ENCODE peak calls at places on chromosomes 13 and 19, in seven cellular contexts. J, W, O, T, R, G and I are unnamed samples.

GRCh38 chr19:49512970-49513745 is 697 bp downstream of the FCGRT start:
- DNase-seq in W (no peak), R (peak; percentile 81), T (peak; percentile 56), J (peak; percentile 82), O (peak; percentile 53), G (peak; percentile 40), I (peak; percentile 18)

GRCh38 chr13:57631607-57632275 is at the start of gene PCDH17:
- DNase-seq in T (peak; percentile 93), J (peak; percentile 68), R (peak; percentile 76), W (no peak), O (peak; percentile 54), G (peak; percentile 86), I (no peak)

GRCh38 chr13:93304868-93305613 is 78.4 kb downstream of the GPC6 start:
- DNase-seq in J (no peak), W (no peak), T (peak; percentile 58), O (no peak), G (no peak), R (no peak), I (no peak)

GRCh38 chr13:96632536-96633320 is 361.5 kb downstream of the OXGR1 start:
- DNase-seq in W (no peak), O (no peak), R (no peak), G (no peak), T (no peak), J (no peak), I (no peak)

GRCh38 chr13:58247080-58247479 is 615.5 kb downstream of the PCDH17 start:
- DNase-seq in W (no peak), O (no peak), T (no peak), G (no peak), J (no peak), R (no peak), I (no peak)

GRCh38 chr13:78658630-78659449 is at the start of gene OBI1:
- DNase-seq in J (peak; percentile 86), R (peak; percentile 90), W (peak; percentile 89), T (peak; percentile 92), G (peak; percentile 91), O (peak; percentile 74), I (peak; percentile 91)

GRCh38 chr13:94312511-94313191 is 166.8 kb downstream of the DCT start:
- DNase-seq in J (no peak), T (peak; percentile 30), O (peak; percentile 37), R (no peak), W (no peak), G (peak; percentile 16), I (no peak)

GRCh38 chr13:67299731-67300130 is 69.6 kb upstream of the PCDH9 start:
- DNase-seq in R (no peak), W (peak; percentile 38), O (no peak), J (no peak), G (no peak), T (no peak), I (no peak)

GRCh38 chr13:31385534-31385933 is 185.8 kb downstream of the B3GLCT start:
- DNase-seq in R (no peak), W (no peak), J (no peak), O (no peak), G (no peak), T (no peak), I (no peak)

GRCh38 chr19:40235238-40236025 is 8.9 kb upstream of the CCNP start:
- DNase-seq in T (peak; percentile 14), W (no peak), G (no peak), O (no peak), R (no peak), J (peak; percentile 60), I (no peak)

GRCh38 chr13:24905242-24905641 is 141.3 kb downstream of the RNF17 start:
- DNase-seq in G (no peak), J (no peak), O (no peak), R (no peak), W (peak; percentile 36), T (no peak), I (peak; percentile 14)

GRCh38 chr19:15562861-15563260 is 52.2 kb upstream of the CYP4F8 start:
- DNase-seq in W (peak; percentile 4), G (no peak), J (no peak), R (no peak), O (no peak), T (no peak), I (no peak)

GRCh38 chr19:48400018-48400742 is 6.7 kb downstream of the GRIN2D start:
- DNase-seq in R (peak; percentile 88), W (peak; percentile 55), O (no peak), J (peak; percentile 98), T (peak; percentile 94), G (peak; percentile 93), I (peak; percentile 83)

GRCh38 chr13:39931505-39931904 is 276.0 kb downstream of the COG6 start:
- DNase-seq in R (no peak), T (no peak), O (no peak), G (no peak), W (no peak), J (no peak), I (no peak)

GRCh38 chr19:45558399-45558878 is 26.2 kb downstream of the OPA3 start:
- DNase-seq in R (peak; percentile 79), G (peak; percentile 54), W (peak; percentile 33), J (peak; percentile 82), T (peak; percentile 83), O (peak; percentile 36), I (peak; percentile 54)

GRCh38 chr19:28066161-28066560 is 1146.8 kb downstream of the UQCRFS1 start:
- DNase-seq in T (no peak), O (no peak), W (no peak), J (no peak), G (no peak), R (no peak), I (no peak)

GRCh38 chr13:112240076-112240475 is 136.1 kb upstream of the SPACA7 start:
- DNase-seq in W (no peak), O (no peak), R (no peak), G (no peak), T (no peak), J (no peak), I (no peak)

GRCh38 chr19:10501971-10502523 is 1.1 kb downstream of the KEAP1 start:
- DNase-seq in J (peak; percentile 49), R (peak; percentile 71), G (peak; percentile 59), O (no peak), W (peak; percentile 29), T (peak; percentile 51), I (peak; percentile 40)

GRCh38 chr19:27909185-27909840 is 1303.6 kb downstream of the UQCRFS1 start:
- DNase-seq in O (no peak), T (no peak), R (no peak), G (no peak), J (peak; percentile 40), W (no peak), I (no peak)

GRCh38 chr13:48318714-48319457 is 15.3 kb downstream of the RB1 start:
- DNase-seq in O (no peak), R (no peak), G (no peak), T (no peak), J (no peak), W (no peak), I (peak; percentile 24)

GRCh38 chr19:10747271-10747670 is 29.4 kb downstream of the DNM2 start:
- DNase-seq in R (no peak), W (no peak), T (peak; percentile 44), G (no peak), J (no peak), O (no peak), I (peak; percentile 37)

GRCh38 chr19:1357695-1358094 is 26.0 kb upstream of the NDUFS7 start:
- DNase-seq in W (no peak), O (no peak), R (no peak), T (peak; percentile 49), G (no peak), J (peak; percentile 70), I (no peak)

GRCh38 chr19:1355258-1355973 is 28.3 kb upstream of the NDUFS7 start:
- DNase-seq in R (no peak), T (peak; percentile 21), W (no peak), J (no peak), O (no peak), G (no peak), I (no peak)

GRCh38 chr19:1353144-1353543 is 30.6 kb upstream of the NDUFS7 start:
- DNase-seq in O (no peak), G (no peak), W (no peak), R (no peak), T (no peak), J (no peak), I (no peak)

GRCh38 chr19:1354496-1355257 is 29.0 kb upstream of the NDUFS7 start:
- DNase-seq in T (peak; percentile 93), G (peak; percentile 88), O (peak; percentile 91), R (peak; percentile 90), W (peak; percentile 80), J (peak; percentile 91), I (peak; percentile 92)

GRCh38 chr19:1355974-1356865 is 27.5 kb upstream of the NDUFS7 start:
- DNase-seq in W (peak; percentile 30), T (no peak), J (no peak), R (no peak), G (peak; percentile 30), O (no peak), I (no peak)
- H2BK5ac ChIP-seq in W (no peak overlapping the region), T (no peak overlapping the region), J (no peak overlapping the region), R (peak overlapping the region; percentile 37), G (no peak overlapping the region), O (no peak overlapping the region), I (no peak overlapping the region)

GRCh38 chr13:20501548-20501947 is 24.1 kb downstream of the CRYL1 start:
- DNase-seq in O (no peak), R (no peak), J (no peak), G (no peak), W (no peak), T (no peak), I (no peak)

GRCh38 chr13:20503088-20504083 is 22.3 kb downstream of the CRYL1 start:
- DNase-seq in R (no peak), G (no peak), T (no peak), W (no peak), O (no peak), J (no peak), I (no peak)

GRCh38 chr13:20512042-20512683 is 13.5 kb downstream of the CRYL1 start:
- DNase-seq in T (peak; percentile 94), O (no peak), G (no peak), J (peak; percentile 83), R (peak; percentile 61), W (no peak), I (peak; percentile 22)

GRCh38 chr13:20505405-20506366 is 20.0 kb downstream of the CRYL1 start:
- DNase-seq in W (no peak), T (no peak), O (no peak), R (no peak), G (no peak), J (no peak), I (no peak)

GRCh38 chr13:20506676-20507075 is 19.0 kb downstream of the CRYL1 start:
- DNase-seq in G (no peak), W (no peak), T (no peak), J (no peak), R (no peak), O (no peak), I (no peak)
- H2BK5ac ChIP-seq in G (no peak overlapping the region), W (no peak overlapping the region), T (no peak overlapping the region), J (no peak overlapping the region), R (no peak overlapping the region), O (no peak overlapping the region), I (no peak overlapping the region)

GRCh38 chr19:4763021-4763420 is 28.5 kb upstream of the FEM1A start:
- DNase-seq in T (no peak), R (no peak), J (no peak), W (no peak), G (no peak), O (no peak), I (no peak)
- H2BK5ac ChIP-seq in T (no peak overlapping the region), R (no peak overlapping the region), J (no peak overlapping the region), W (no peak overlapping the region), G (no peak overlapping the region), O (no peak overlapping the region), I (no peak overlapping the region)

GRCh38 chr19:3109491-3109890 is 15.3 kb downstream of the GNA11 start:
- DNase-seq in J (no peak), W (no peak), R (no peak), G (no peak), T (no peak), O (no peak), I (no peak)
- H2BK5ac ChIP-seq in J (no peak overlapping the region), W (no peak overlapping the region), R (peak overlapping the region; percentile 35), G (no peak overlapping the region), T (no peak overlapping the region), O (no peak overlapping the region), I (no peak overlapping the region)